ENCODE peak calls at places on chromosomes 7 and 10, in ten cellular contexts. Z is fibroblast of pulmonary artery, X is breast epithelium, W is heart left ventricle, J is epithelial cell of esophagus, G is bronchial epithelial cell, K is fibroblast of lung, H is AG04450, N is skeletal muscle cell, A is GM23248. O is an unnamed sample.

GRCh38 chr7:65251851-65252620 is 121.6 kb upstream of the ZNF92 start:
- DNase-seq in Z (peak), X (peak), W (peak), J (peak), G (peak), K (peak), H (no peak), N (no peak), A (peak), O (no peak)

GRCh38 chr7:103988468-103989199 is 824 bp downstream of the RELN start:
- DNase-seq in Z (no peak), X (no peak), W (no peak), J (peak), G (no peak), K (peak), H (no peak), N (no peak), A (peak), O (no peak)

GRCh38 chr10:80144302-80145131 is 12.0 kb downstream of the PLAC9 start:
- DNase-seq in Z (no peak), X (no peak), W (peak), J (peak), G (no peak), K (no peak), H (no peak), N (no peak), A (peak), O (no peak)

GRCh38 chr7:130366561-130366960 is 13.7 kb upstream of the CPA1 start:
- DNase-seq in Z (no peak), X (no peak), W (no peak), J (peak), G (no peak), K (peak), H (no peak), N (no peak), A (peak), O (no peak)

GRCh38 chr7:57774300-57774699 is 324.3 kb downstream of the ZNF716 start:
- DNase-seq in Z (no peak), X (no peak), W (no peak), J (no peak), G (no peak), K (no peak), H (no peak), N (no peak), A (no peak), O (no peak)

GRCh38 chr7:31744294-31744874 is 57.4 kb downstream of the PPP1R17 start:
- DNase-seq in Z (peak), X (peak), W (peak), J (peak), G (peak), K (peak), H (peak), N (peak), A (peak), O (peak)

GRCh38 chr10:80529604-80530003 is 8.1 kb upstream of the SH2D4B start:
- DNase-seq in Z (no peak), X (no peak), W (peak), J (no peak), G (no peak), K (no peak), H (no peak), N (no peak), A (no peak), O (no peak)

GRCh38 chr10:19713800-19714525 is 102.3 kb upstream of the PLXDC2 start:
- DNase-seq in Z (no peak), X (no peak), W (no peak), J (no peak), G (no peak), K (no peak), H (no peak), N (no peak), A (no peak), O (no peak)

GRCh38 chr10:133039823-133040704 is 47.7 kb upstream of the ADGRA1 start:
- DNase-seq in Z (no peak), X (no peak), W (no peak), J (no peak), G (no peak), K (no peak), H (no peak), N (no peak), A (no peak), O (no peak)

GRCh38 chr7:130324270-130324669 is 20.3 kb upstream of the CPA5 start:
- DNase-seq in Z (no peak), X (no peak), W (no peak), J (no peak), G (no peak), K (peak), H (no peak), N (no peak), A (no peak), O (no peak)

GRCh38 chr7:34759477-34760125 is 101.6 kb downstream of the NPSR1 start:
- DNase-seq in Z (peak), X (no peak), W (no peak), J (peak), G (peak), K (peak), H (no peak), N (no peak), A (peak), O (no peak)

GRCh38 chr10:6064119-6064518 is 2.0 kb upstream of the IL2RA start:
- DNase-seq in Z (no peak), X (no peak), W (no peak), J (no peak), G (no peak), K (no peak), H (no peak), N (no peak), A (no peak), O (no peak)

GRCh38 chr10:43140414-43140813 is 2.2 kb downstream of the CSGALNACT2 start:
- DNase-seq in Z (peak), X (no peak), W (no peak), J (peak), G (peak), K (peak), H (peak), N (peak), A (peak), O (peak)

GRCh38 chr10:101511938-101512337 is 76.1 kb downstream of the POLL start:
- DNase-seq in Z (no peak), X (no peak), W (no peak), J (no peak), G (no peak), K (no peak), H (no peak), N (no peak), A (no peak), O (no peak)

GRCh38 chr10:15462253-15462885 is 91.3 kb upstream of the FAM171A1 start:
- DNase-seq in Z (no peak), X (no peak), W (no peak), J (no peak), G (no peak), K (no peak), H (no peak), N (no peak), A (peak), O (no peak)

GRCh38 chr7:55898287-55898686 is 11.0 kb downstream of the ZNF713 start:
- DNase-seq in Z (peak), X (no peak), W (no peak), J (peak), G (peak), K (no peak), H (no peak), N (no peak), A (no peak), O (no peak)

GRCh38 chr10:117924820-117925219 is 121.9 kb downstream of the RAB11FIP2 start:
- DNase-seq in Z (no peak), X (no peak), W (no peak), J (no peak), G (no peak), K (no peak), H (no peak), N (no peak), A (no peak), O (no peak)

GRCh38 chr10:84783386-84783785 is 455.0 kb downstream of the CCSER2 start:
- DNase-seq in Z (peak), X (no peak), W (no peak), J (peak), G (peak), K (peak), H (no peak), N (no peak), A (peak), O (peak)

GRCh38 chr7:45703373-45703821 is 129.2 kb downstream of the ADCY1 start:
- DNase-seq in Z (no peak), X (peak), W (peak), J (no peak), G (no peak), K (no peak), H (no peak), N (no peak), A (no peak), O (no peak)

GRCh38 chr7:32093415-32094408 is 23.5 kb upstream of the PDE1C start:
- DNase-seq in Z (peak), X (peak), W (peak), J (peak), G (peak), K (peak), H (peak), N (peak), A (peak), O (peak)

GRCh38 chr10:87092356-87092860 is 2.2 kb downstream of the GLUD1 start:
- DNase-seq in Z (peak), X (no peak), W (no peak), J (peak), G (peak), K (peak), H (no peak), N (no peak), A (peak), O (no peak)

GRCh38 chr10:63822496-63822895 is 301.3 kb downstream of the REEP3 start:
- DNase-seq in Z (no peak), X (no peak), W (no peak), J (no peak), G (no peak), K (no peak), H (no peak), N (no peak), A (no peak), O (no peak)

GRCh38 chr10:9010093-9010492 is 955.6 kb downstream of the GATA3 start:
- DNase-seq in Z (no peak), X (no peak), W (no peak), J (peak), G (no peak), K (no peak), H (no peak), N (no peak), A (no peak), O (no peak)

GRCh38 chr7:42611961-42612360 is 299.9 kb downstream of the C7orf25 start:
- DNase-seq in Z (no peak), X (no peak), W (no peak), J (no peak), G (no peak), K (peak), H (no peak), N (no peak), A (peak), O (no peak)

GRCh38 chr10:11177926-11178453 is 160.3 kb downstream of the CELF2 start:
- DNase-seq in Z (no peak), X (no peak), W (no peak), J (no peak), G (no peak), K (peak), H (no peak), N (no peak), A (no peak), O (no peak)

GRCh38 chr10:1043532-1043995 is 5.4 kb downstream of the IDI1 start:
- DNase-seq in Z (no peak), X (no peak), W (peak), J (no peak), G (no peak), K (no peak), H (no peak), N (no peak), A (no peak), O (no peak)

GRCh38 chr10:110426294-110427153 is 71.2 kb upstream of the DUSP5 start:
- DNase-seq in Z (peak), X (no peak), W (no peak), J (no peak), G (no peak), K (peak), H (peak), N (peak), A (peak), O (peak)

GRCh38 chr7:80428161-80429054 is 83.5 kb downstream of the GNAT3 start:
- DNase-seq in Z (peak), X (no peak), W (peak), J (peak), G (peak), K (peak), H (no peak), N (no peak), A (peak), O (no peak)

GRCh38 chr7:1668486-1668931 is 1.6 kb upstream of the ELFN1 start:
- DNase-seq in Z (no peak), X (no peak), W (peak), J (peak), G (no peak), K (peak), H (no peak), N (no peak), A (no peak), O (no peak)

GRCh38 chr7:159137906-159138305 is 6.8 kb downstream of the VIPR2 start:
- DNase-seq in Z (no peak), X (no peak), W (peak), J (no peak), G (no peak), K (no peak), H (no peak), N (no peak), A (no peak), O (no peak)

GRCh38 chr7:132865366-132865765 is 216.5 kb downstream of the CHCHD3 start:
- DNase-seq in Z (no peak), X (no peak), W (peak), J (no peak), G (no peak), K (no peak), H (no peak), N (no peak), A (peak), O (no peak)

GRCh38 chr10:10847313-10847712 is 170.4 kb upstream of the CELF2 start:
- DNase-seq in Z (no peak), X (no peak), W (no peak), J (no peak), G (no peak), K (no peak), H (no peak), N (no peak), A (no peak), O (no peak)

GRCh38 chr7:46619723-46620310 is 698.7 kb upstream of the IGFBP3 start:
- DNase-seq in Z (no peak), X (no peak), W (no peak), J (no peak), G (no peak), K (no peak), H (no peak), N (no peak), A (no peak), O (no peak)

GRCh38 chr7:65219623-65220022 is 154.0 kb upstream of the ZNF92 start:
- DNase-seq in Z (no peak), X (no peak), W (no peak), J (no peak), G (no peak), K (no peak), H (no peak), N (no peak), A (no peak), O (no peak)

GRCh38 chr10:113214331-113214730 is 264.3 kb downstream of the TCF7L2 start:
- DNase-seq in Z (no peak), X (no peak), W (no peak), J (no peak), G (no peak), K (no peak), H (no peak), N (no peak), A (no peak), O (no peak)

DNA sequence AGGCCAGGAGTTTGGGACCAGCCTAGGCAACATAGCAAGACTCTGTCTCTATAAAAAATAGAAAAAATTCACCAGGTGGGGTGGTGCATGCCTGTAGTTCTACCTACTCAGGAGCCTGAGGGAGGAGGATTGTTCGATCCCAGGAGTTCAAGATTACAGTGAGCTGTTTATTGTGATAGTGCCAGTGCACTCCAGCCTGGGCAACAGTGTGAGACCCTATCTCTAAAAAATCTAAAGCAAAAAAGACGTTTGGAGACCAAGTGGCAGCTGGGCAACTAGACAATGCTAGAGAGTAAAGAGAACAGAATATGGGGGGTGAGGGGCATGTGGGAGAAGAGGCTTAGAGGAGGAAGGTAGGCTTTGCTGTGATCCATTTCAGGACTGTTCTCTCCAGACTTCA is 1.4 kb downstream of the PDSS1 start:
- DNase-seq in Z (no peak), X (no peak), W (no peak), J (no peak), G (no peak), K (no peak), H (no peak), N (no peak), A (no peak), O (no peak)
- H3K4me3 ChIP-seq in Z (peak), X (no peak), W (peak), J (peak), G (no peak), K (peak), H (peak), N (no peak), A (peak), O (no peak)

GRCh38 chr7:23004247-23004520 is 9.7 kb downstream of the HYCC1 start:
- DNase-seq in Z (no peak), X (no peak), W (no peak), J (no peak), G (no peak), K (no peak), H (no peak), N (no peak), A (peak), O (no peak)
- H3K4me3 ChIP-seq in Z (no peak), X (no peak), W (no peak), J (no peak), G (no peak), K (no peak), H (no peak), N (no peak), A (peak), O (no peak)

GRCh38 chr10:97640174-97640867 is at the start of gene PI4K2A:
- DNase-seq in Z (peak), X (peak), W (peak), J (peak), G (peak), K (peak), H (peak), N (peak), A (peak), O (peak)

GRCh38 chr10:97644961-97645360 is 4.5 kb downstream of the PI4K2A start:
- DNase-seq in Z (no peak), X (no peak), W (no peak), J (no peak), G (no peak), K (no peak), H (no peak), N (no peak), A (no peak), O (no peak)

GRCh38 chr10:97643586-97643985 is 3.1 kb downstream of the PI4K2A start:
- DNase-seq in Z (no peak), X (no peak), W (no peak), J (no peak), G (no peak), K (no peak), H (no peak), N (no peak), A (no peak), O (no peak)

GRCh38 chr10:97635577-97635976 is 2.3 kb upstream of the MORN4 start:
- DNase-seq in Z (no peak), X (no peak), W (no peak), J (no peak), G (no peak), K (no peak), H (no peak), N (no peak), A (no peak), O (no peak)

DNA sequence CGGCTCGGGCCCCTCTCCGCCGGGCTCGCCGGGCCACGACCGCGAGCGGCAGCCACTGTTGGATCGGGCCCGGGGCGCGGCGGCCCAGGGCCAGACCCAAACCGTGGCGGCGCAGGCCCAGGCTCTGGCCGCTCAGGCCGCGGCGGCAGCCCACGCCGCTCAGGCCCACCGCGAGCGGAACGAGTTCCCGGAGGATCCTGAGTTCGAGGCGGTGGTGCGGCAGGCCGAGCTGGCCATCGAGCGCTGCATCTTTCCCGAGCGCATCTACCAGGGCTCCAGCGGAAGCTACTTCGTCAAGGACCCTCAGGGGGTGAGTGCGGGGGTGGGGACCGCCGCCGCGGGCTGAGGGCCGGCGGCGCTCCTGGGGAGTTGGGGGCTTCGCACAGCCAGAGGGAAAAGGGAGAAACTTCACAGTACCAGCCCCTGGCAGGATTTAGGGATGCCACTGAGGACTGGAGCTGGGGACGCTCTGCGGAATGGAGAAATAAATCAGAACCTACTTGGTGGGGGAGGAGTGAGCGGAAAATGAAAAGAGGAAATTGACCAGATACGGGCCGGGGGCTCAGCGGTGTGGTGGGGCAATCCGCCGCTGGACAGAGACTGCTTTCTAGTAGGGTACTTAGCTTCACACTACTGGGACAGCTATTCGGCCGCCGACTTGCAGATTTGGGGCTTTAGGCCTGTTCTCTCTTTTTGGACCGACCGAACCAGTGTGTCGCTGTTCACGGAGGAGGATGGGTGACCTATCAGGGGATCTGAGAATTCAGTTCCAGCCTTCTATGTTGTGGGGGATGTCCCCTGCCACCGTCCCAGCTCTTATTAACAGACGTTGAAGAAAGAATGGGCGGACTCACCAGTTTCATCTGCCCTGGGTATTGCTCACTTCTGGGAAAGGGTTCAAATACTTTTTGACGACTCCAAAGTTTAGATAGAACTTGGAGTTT is 669 bp downstream of the PI4K2A start:
- DNase-seq in Z (peak), X (peak), W (peak), J (peak), G (no peak), K (peak), H (peak), N (no peak), A (peak), O (no peak)
- H3K4me3 ChIP-seq in Z (peak), X (peak), W (peak), J (peak), G (peak), K (peak), H (peak), N (peak), A (peak), O (peak)

GRCh38 chr7:44634839-44635591 is 28.6 kb downstream of the OGDH start:
- DNase-seq in Z (no peak), X (no peak), W (peak), J (no peak), G (no peak), K (no peak), H (no peak), N (no peak), A (peak), O (no peak)

GRCh38 chr7:44637788-44638594 is 31.6 kb downstream of the OGDH start:
- DNase-seq in Z (peak), X (no peak), W (no peak), J (peak), G (peak), K (peak), H (no peak), N (peak), A (peak), O (peak)

GRCh38 chr7:44634187-44634838 is 27.9 kb downstream of the OGDH start:
- DNase-seq in Z (no peak), X (no peak), W (no peak), J (no peak), G (peak), K (peak), H (no peak), N (no peak), A (no peak), O (no peak)

GRCh38 chr7:44636926-44637325 is 30.5 kb downstream of the OGDH start:
- DNase-seq in Z (no peak), X (no peak), W (no peak), J (no peak), G (no peak), K (no peak), H (no peak), N (no peak), A (no peak), O (no peak)

DNA sequence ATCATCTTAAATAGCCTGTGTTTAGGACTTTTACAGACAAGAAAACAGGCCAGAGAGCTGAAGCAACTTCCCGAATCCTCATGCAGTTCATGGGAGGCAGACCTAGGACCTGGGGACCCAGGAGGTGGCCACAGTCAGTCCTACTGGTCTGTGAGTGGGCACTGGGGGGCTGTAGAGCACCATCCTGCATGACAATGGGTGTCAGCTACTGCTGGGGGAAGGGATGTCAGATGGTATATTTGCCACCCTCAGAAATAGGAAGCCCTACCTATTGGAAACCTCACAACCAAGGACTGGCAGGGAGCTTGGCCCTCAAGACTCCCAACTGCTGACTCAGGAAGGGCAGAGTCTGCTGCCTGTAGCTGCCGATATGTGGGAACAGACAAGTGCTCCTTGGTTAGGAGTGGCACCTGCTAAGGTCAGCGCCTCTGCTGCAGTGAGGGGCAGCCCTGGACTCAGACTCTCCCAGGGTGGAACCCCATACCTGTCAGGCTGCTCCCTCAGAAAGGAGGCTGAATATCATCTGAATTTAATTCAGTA is 29.7 kb downstream of the OGDH start:
- DNase-seq in Z (no peak), X (no peak), W (no peak), J (no peak), G (no peak), K (no peak), H (no peak), N (no peak), A (no peak), O (no peak)
- H3K4me3 ChIP-seq in Z (no peak), X (no peak), W (no peak), J (no peak), G (no peak), K (no peak), H (no peak), N (no peak), A (no peak), O (no peak)

GRCh38 chr7:149742075-149742701 is 31.2 kb downstream of the ZNF467 start:
- DNase-seq in Z (peak), X (peak), W (peak), J (peak), G (peak), K (peak), H (peak), N (peak), A (peak), O (no peak)
- H3K4me3 ChIP-seq in Z (peak), X (peak), W (peak), J (peak), G (no peak), K (peak), H (peak), N (peak), A (peak), O (peak)

O was measured in AG04449.